ENCODE peak calls at places on chromosomes 16 and 17, in nine cellular contexts. One of them, this sample, is unnamed.

GRCh38 chr17:5055543-5055942 is 20.3 kb upstream of the SLC52A1 start:
- DNase-seq in AG09309: no peak
- DNase-seq in cardiac fibroblast: no peak
- DNase-seq in mucosa of descending colon: no peak
- DNase-seq in uterus: no peak
- DNase-seq in A549: peak
- DNase-seq in neural progenitor cell: no peak
- DNase-seq in nephron progenitor cell: no peak
- DNase-seq in mammary epithelial cell: no peak
- DNase-seq in this sample: no peak

GRCh38 chr16:79286646-79287423 is 313.7 kb downstream of the MAF start:
- DNase-seq in nephron progenitor cell: peak
- DNase-seq in mammary epithelial cell: no peak
- DNase-seq in uterus: no peak
- DNase-seq in mucosa of descending colon: peak
- DNase-seq in AG09309: no peak
- DNase-seq in neural progenitor cell: peak
- DNase-seq in cardiac fibroblast: no peak
- DNase-seq in A549: no peak
- DNase-seq in this sample: peak

GRCh38 chr17:38428643-38429371 is 543 bp downstream of the ARHGAP23 start:
- DNase-seq in AG09309: no peak
- DNase-seq in uterus: peak
- DNase-seq in cardiac fibroblast: peak
- DNase-seq in mammary epithelial cell: no peak
- DNase-seq in mucosa of descending colon: peak
- DNase-seq in A549: no peak
- DNase-seq in neural progenitor cell: peak
- DNase-seq in nephron progenitor cell: peak
- DNase-seq in this sample: peak

GRCh38 chr17:6343191-6343590 is 91.7 kb downstream of the AIPL1 start:
- DNase-seq in uterus: no peak
- DNase-seq in nephron progenitor cell: no peak
- DNase-seq in AG09309: no peak
- DNase-seq in cardiac fibroblast: no peak
- DNase-seq in mucosa of descending colon: no peak
- DNase-seq in mammary epithelial cell: no peak
- DNase-seq in A549: no peak
- DNase-seq in neural progenitor cell: no peak
- DNase-seq in this sample: no peak

GRCh38 chr17:42142371-42142896 is 12.4 kb downstream of the RAB5C start:
- DNase-seq in AG09309: peak
- DNase-seq in nephron progenitor cell: peak
- DNase-seq in mucosa of descending colon: no peak
- DNase-seq in mammary epithelial cell: no peak
- DNase-seq in neural progenitor cell: peak
- DNase-seq in A549: no peak
- DNase-seq in uterus: no peak
- DNase-seq in cardiac fibroblast: peak
- DNase-seq in this sample: no peak

GRCh38 chr17:62653002-62653830 is 25.7 kb downstream of the MRC2 start:
- DNase-seq in mucosa of descending colon: peak
- DNase-seq in A549: peak
- DNase-seq in uterus: peak
- DNase-seq in cardiac fibroblast: peak
- DNase-seq in mammary epithelial cell: no peak
- DNase-seq in neural progenitor cell: peak
- DNase-seq in AG09309: no peak
- DNase-seq in nephron progenitor cell: peak
- DNase-seq in this sample: peak

GRCh38 chr17:79034931-79035485 is 11.0 kb downstream of the C1QTNF1 start:
- DNase-seq in neural progenitor cell: no peak
- DNase-seq in A549: no peak
- DNase-seq in mammary epithelial cell: no peak
- DNase-seq in uterus: no peak
- DNase-seq in nephron progenitor cell: no peak
- DNase-seq in cardiac fibroblast: no peak
- DNase-seq in AG09309: no peak
- DNase-seq in mucosa of descending colon: no peak
- DNase-seq in this sample: no peak

GRCh38 chr17:64622931-64623654 is 39.0 kb downstream of the SMURF2 start:
- DNase-seq in nephron progenitor cell: no peak
- DNase-seq in mammary epithelial cell: peak
- DNase-seq in neural progenitor cell: no peak
- DNase-seq in AG09309: peak
- DNase-seq in A549: peak
- DNase-seq in mucosa of descending colon: no peak
- DNase-seq in cardiac fibroblast: peak
- DNase-seq in uterus: no peak
- DNase-seq in this sample: no peak

GRCh38 chr16:49093939-49094338 is 187.7 kb downstream of the CBLN1 start:
- DNase-seq in mammary epithelial cell: no peak
- DNase-seq in nephron progenitor cell: no peak
- DNase-seq in cardiac fibroblast: no peak
- DNase-seq in mucosa of descending colon: no peak
- DNase-seq in uterus: no peak
- DNase-seq in neural progenitor cell: peak
- DNase-seq in A549: no peak
- DNase-seq in AG09309: no peak
- DNase-seq in this sample: no peak

GRCh38 chr16:66248096-66248495 is 118.4 kb upstream of the CDH5 start:
- DNase-seq in A549: no peak
- DNase-seq in AG09309: peak
- DNase-seq in mammary epithelial cell: no peak
- DNase-seq in mucosa of descending colon: peak
- DNase-seq in nephron progenitor cell: no peak
- DNase-seq in uterus: peak
- DNase-seq in neural progenitor cell: no peak
- DNase-seq in cardiac fibroblast: peak
- DNase-seq in this sample: no peak

GRCh38 chr17:50137050-50137449 is 7.1 kb upstream of the SAMD14 start:
- DNase-seq in AG09309: no peak
- DNase-seq in neural progenitor cell: no peak
- DNase-seq in uterus: no peak
- DNase-seq in mucosa of descending colon: no peak
- DNase-seq in cardiac fibroblast: no peak
- DNase-seq in mammary epithelial cell: no peak
- DNase-seq in A549: no peak
- DNase-seq in nephron progenitor cell: no peak
- DNase-seq in this sample: no peak

GRCh38 chr17:44176671-44177501 is 6.4 kb downstream of the ASB16 start:
- DNase-seq in cardiac fibroblast: no peak
- DNase-seq in mucosa of descending colon: no peak
- DNase-seq in AG09309: no peak
- DNase-seq in nephron progenitor cell: no peak
- DNase-seq in uterus: no peak
- DNase-seq in A549: no peak
- DNase-seq in neural progenitor cell: no peak
- DNase-seq in mammary epithelial cell: no peak
- DNase-seq in this sample: no peak

GRCh38 chr17:2959371-2960130 is 103.9 kb downstream of the OR1D5 start:
- DNase-seq in uterus: no peak
- DNase-seq in nephron progenitor cell: no peak
- DNase-seq in mucosa of descending colon: no peak
- DNase-seq in neural progenitor cell: no peak
- DNase-seq in mammary epithelial cell: no peak
- DNase-seq in cardiac fibroblast: no peak
- DNase-seq in A549: no peak
- DNase-seq in AG09309: no peak
- DNase-seq in this sample: no peak

GRCh38 chr17:63309021-63309420 is 137.1 kb downstream of the CYB561 start:
- DNase-seq in neural progenitor cell: no peak
- DNase-seq in mucosa of descending colon: no peak
- DNase-seq in cardiac fibroblast: peak
- DNase-seq in uterus: no peak
- DNase-seq in AG09309: no peak
- DNase-seq in mammary epithelial cell: no peak
- DNase-seq in nephron progenitor cell: no peak
- DNase-seq in A549: peak
- DNase-seq in this sample: no peak

DNA sequence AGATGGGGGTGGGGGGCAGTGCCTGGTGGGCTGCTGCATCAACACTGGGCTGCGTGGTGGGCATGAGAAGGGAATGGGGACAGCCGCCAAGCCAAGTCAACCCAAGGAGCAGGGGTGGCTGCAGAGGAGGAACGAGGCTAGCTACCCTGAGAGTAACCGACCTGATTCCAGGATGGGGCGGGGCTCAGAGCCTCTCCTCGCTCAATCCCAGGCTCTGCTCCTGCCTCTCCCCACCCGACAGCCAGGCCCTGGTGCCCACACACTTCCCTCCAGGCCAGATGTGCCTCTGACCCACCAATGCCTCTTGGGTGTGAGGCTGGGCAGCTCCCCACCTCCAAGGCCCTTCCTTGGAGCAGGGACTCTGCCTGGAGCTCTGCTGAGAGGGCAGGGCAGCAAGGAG is 2.7 kb downstream of the NPTX1 start:
- DNase-seq in nephron progenitor cell: no peak
- DNase-seq in cardiac fibroblast: no peak
- DNase-seq in A549: no peak
- DNase-seq in uterus: no peak
- DNase-seq in mucosa of descending colon: no peak
- DNase-seq in mammary epithelial cell: no peak
- DNase-seq in neural progenitor cell: no peak
- DNase-seq in AG09309: no peak
- DNase-seq in this sample: no peak
- TF ChIP-seq CTCF in nephron progenitor cell: no peak
- TF ChIP-seq CTCF in cardiac fibroblast: no peak
- TF ChIP-seq CTCF in A549: no peak
- TF ChIP-seq CTCF in uterus: no peak
- TF ChIP-seq CTCF in mucosa of descending colon: no peak
- TF ChIP-seq CTCF in mammary epithelial cell: no peak
- TF ChIP-seq CTCF in neural progenitor cell: no peak
- TF ChIP-seq CTCF in AG09309: no peak
- TF ChIP-seq CTCF in this sample: no peak

GRCh38 chr17:76493505-76494167 is 7.6 kb downstream of the RHBDF2 start:
- DNase-seq in mammary epithelial cell: no peak
- DNase-seq in uterus: no peak
- DNase-seq in AG09309: no peak
- DNase-seq in mucosa of descending colon: peak
- DNase-seq in A549: no peak
- DNase-seq in nephron progenitor cell: no peak
- DNase-seq in cardiac fibroblast: no peak
- DNase-seq in neural progenitor cell: no peak
- DNase-seq in this sample: peak

GRCh38 chr17:76492250-76492988 is 8.8 kb downstream of the RHBDF2 start:
- DNase-seq in A549: no peak
- DNase-seq in cardiac fibroblast: no peak
- DNase-seq in mammary epithelial cell: no peak
- DNase-seq in nephron progenitor cell: no peak
- DNase-seq in uterus: no peak
- DNase-seq in mucosa of descending colon: peak
- DNase-seq in neural progenitor cell: no peak
- DNase-seq in AG09309: no peak
- DNase-seq in this sample: peak

GRCh38 chr17:76491271-76492184 is 9.7 kb downstream of the RHBDF2 start:
- DNase-seq in AG09309: no peak
- DNase-seq in A549: no peak
- DNase-seq in nephron progenitor cell: no peak
- DNase-seq in cardiac fibroblast: no peak
- DNase-seq in mucosa of descending colon: peak
- DNase-seq in mammary epithelial cell: no peak
- DNase-seq in neural progenitor cell: no peak
- DNase-seq in uterus: no peak
- DNase-seq in this sample: peak

GRCh38 chr17:76495663-76496400 is 5.4 kb downstream of the RHBDF2 start:
- DNase-seq in neural progenitor cell: no peak
- DNase-seq in mucosa of descending colon: no peak
- DNase-seq in A549: no peak
- DNase-seq in uterus: no peak
- DNase-seq in nephron progenitor cell: no peak
- DNase-seq in mammary epithelial cell: no peak
- DNase-seq in AG09309: no peak
- DNase-seq in cardiac fibroblast: no peak
- DNase-seq in this sample: no peak

GRCh38 chr17:76492989-76493501 is 8.2 kb downstream of the RHBDF2 start:
- DNase-seq in mucosa of descending colon: peak
- DNase-seq in A549: no peak
- DNase-seq in mammary epithelial cell: peak
- DNase-seq in cardiac fibroblast: peak
- DNase-seq in neural progenitor cell: no peak
- DNase-seq in nephron progenitor cell: no peak
- DNase-seq in AG09309: peak
- DNase-seq in uterus: peak
- DNase-seq in this sample: peak
- TF ChIP-seq CTCF in mucosa of descending colon: no peak
- TF ChIP-seq CTCF in A549: no peak
- TF ChIP-seq CTCF in mammary epithelial cell: no peak
- TF ChIP-seq CTCF in cardiac fibroblast: no peak
- TF ChIP-seq CTCF in neural progenitor cell: no peak
- TF ChIP-seq CTCF in nephron progenitor cell: no peak
- TF ChIP-seq CTCF in AG09309: no peak
- TF ChIP-seq CTCF in uterus: no peak
- TF ChIP-seq CTCF in this sample: no peak

GRCh38 chr16:180101-180920 is at the start of gene HBQ1:
- DNase-seq in neural progenitor cell: peak
- DNase-seq in mammary epithelial cell: peak
- DNase-seq in cardiac fibroblast: peak
- DNase-seq in uterus: no peak
- DNase-seq in nephron progenitor cell: peak
- DNase-seq in AG09309: no peak
- DNase-seq in A549: peak
- DNase-seq in mucosa of descending colon: no peak
- DNase-seq in this sample: peak
- TF ChIP-seq CTCF in neural progenitor cell: peak
- TF ChIP-seq CTCF in mammary epithelial cell: no peak
- TF ChIP-seq CTCF in cardiac fibroblast: no peak
- TF ChIP-seq CTCF in uterus: no peak
- TF ChIP-seq CTCF in nephron progenitor cell: peak
- TF ChIP-seq CTCF in AG09309: peak
- TF ChIP-seq CTCF in A549: peak
- TF ChIP-seq CTCF in mucosa of descending colon: no peak
- TF ChIP-seq CTCF in this sample: peak

DNA sequence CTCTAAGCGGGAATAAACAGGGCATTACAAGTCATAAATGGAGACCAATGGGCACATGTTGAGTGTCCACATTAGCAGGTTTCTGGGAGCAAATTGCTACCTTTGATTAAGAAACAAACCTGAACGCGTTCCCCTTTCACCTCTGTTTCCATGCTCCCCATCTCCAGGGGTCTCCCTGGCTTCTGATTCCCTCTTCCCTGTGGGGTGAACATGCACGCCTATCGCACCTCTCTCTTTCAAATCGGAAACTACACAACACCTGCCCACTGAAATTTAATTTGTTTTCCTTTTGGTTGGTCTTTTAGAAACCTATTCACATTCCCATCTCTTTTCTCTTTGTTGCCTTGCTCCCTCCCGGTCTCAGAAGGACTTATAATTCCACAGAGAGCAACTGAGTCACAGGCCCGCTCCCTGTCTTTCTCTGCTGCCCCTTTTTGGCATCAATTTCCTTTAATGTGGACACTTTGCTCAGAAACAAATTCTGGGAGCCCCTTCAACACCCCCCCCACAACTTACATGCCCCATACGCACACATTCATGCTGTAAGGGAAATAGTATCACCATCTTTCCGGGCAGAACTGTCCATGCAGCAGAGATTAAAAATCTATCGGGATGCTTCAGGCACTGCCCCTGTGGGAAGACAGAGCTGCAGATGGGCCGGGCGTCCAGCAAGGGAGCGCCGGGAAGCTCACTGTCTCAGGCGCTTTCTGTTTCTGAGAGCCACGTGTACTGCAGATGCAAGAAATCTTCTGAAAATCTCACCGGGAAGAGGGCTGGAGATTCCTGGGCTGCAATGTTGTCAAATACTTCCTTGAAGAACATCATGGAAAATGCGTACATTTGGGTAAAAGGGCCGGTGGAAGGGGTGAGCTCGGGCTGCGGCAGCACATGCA is 7.2 kb upstream of the FOXF1 start:
- DNase-seq in neural progenitor cell: peak
- DNase-seq in nephron progenitor cell: no peak
- DNase-seq in cardiac fibroblast: no peak
- DNase-seq in A549: no peak
- DNase-seq in AG09309: no peak
- DNase-seq in mucosa of descending colon: no peak
- DNase-seq in uterus: no peak
- DNase-seq in mammary epithelial cell: no peak
- DNase-seq in this sample: no peak
- TF ChIP-seq CTCF in neural progenitor cell: no peak
- TF ChIP-seq CTCF in nephron progenitor cell: no peak
- TF ChIP-seq CTCF in cardiac fibroblast: no peak
- TF ChIP-seq CTCF in A549: no peak
- TF ChIP-seq CTCF in AG09309: no peak
- TF ChIP-seq CTCF in mucosa of descending colon: no peak
- TF ChIP-seq CTCF in uterus: no peak
- TF ChIP-seq CTCF in mammary epithelial cell: no peak
- TF ChIP-seq CTCF in this sample: no peak